ENCODE peak calls at places on chromosomes 1 and 21, in four cellular contexts. T is WTC11, Q is K562, M is HepG2. X is an unnamed sample.
A peak's percentile ranks its signal among the peaks of the same experiment; 100 is the strongest.

GRCh38 chr1:12697406-12697805 is 18.5 kb upstream of the AADACL3 start:
- DNase-seq in T (no peak), Q (no peak), M (no peak), X (no peak)

GRCh38 chr1:64539808-64540207 is 69.9 kb downstream of the CACHD1 start:
- DNase-seq in T (no peak), Q (no peak), M (no peak), X (no peak)

GRCh38 chr1:59173721-59174120 is 123.2 kb upstream of the FGGY start:
- DNase-seq in T (no peak), Q (no peak), M (no peak), X (no peak)

GRCh38 chr1:47758341-47759237 is 238.6 kb downstream of the TRABD2B start:
- DNase-seq in T (no peak), Q (no peak), M (no peak), X (no peak)

GRCh38 chr1:3031401-3032221 is 10.3 kb downstream of the ACTRT2 start:
- DNase-seq in T (no peak), Q (no peak), M (no peak), X (no peak)

GRCh38 chr21:14526199-14526598 is 19.9 kb downstream of the SAMSN1 start:
- DNase-seq in T (no peak), Q (no peak), M (no peak), X (no peak)

GRCh38 chr1:111399792-111400610 is 27.5 kb downstream of the OVGP1 start:
- DNase-seq in T (peak; percentile 37), Q (peak; percentile 46), M (peak; percentile 40), X (peak; percentile 15)

GRCh38 chr21:14754682-14755081 is 208.6 kb upstream of the SAMSN1 start:
- DNase-seq in T (no peak), Q (no peak), M (no peak), X (no peak)

GRCh38 chr1:201456499-201457309 is 12.3 kb downstream of the PHLDA3 start:
- DNase-seq in T (no peak), Q (peak; percentile 37), M (peak; percentile 65), X (no peak)
- TF ChIP-seq ETV6 in T (no peak), Q (no peak), M (no peak), X (no peak)

GRCh38 chr1:197222780-197223179 is 45.3 kb upstream of the CRB1 start:
- DNase-seq in T (no peak), Q (no peak), M (no peak), X (no peak)

GRCh38 chr1:197218857-197219256 is 49.2 kb upstream of the CRB1 start:
- DNase-seq in T (no peak), Q (no peak), M (no peak), X (no peak)

GRCh38 chr1:197222025-197222685 is 45.9 kb upstream of the CRB1 start:
- DNase-seq in T (no peak), Q (no peak), M (no peak), X (no peak)

DNA sequence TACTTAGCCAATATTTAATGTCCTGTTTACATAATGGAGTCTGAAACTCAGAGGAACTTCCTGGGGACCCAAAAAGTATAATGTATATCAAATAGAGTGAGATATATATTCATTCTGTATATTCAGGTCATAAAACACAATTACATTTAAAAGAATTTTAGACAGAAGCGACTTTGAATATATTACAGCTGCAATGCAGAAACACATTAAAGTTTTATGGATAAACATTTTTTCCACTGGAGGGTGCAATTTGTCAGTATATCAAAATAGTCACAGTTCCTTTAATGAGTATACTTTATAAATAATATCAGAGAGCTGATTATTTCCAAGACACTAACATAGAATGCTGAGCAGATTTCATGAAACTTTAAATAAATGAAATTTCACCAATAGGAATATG is 43.9 kb upstream of the CRB1 start:
- DNase-seq in T (no peak), Q (no peak), M (no peak), X (no peak)
- TF ChIP-seq CREM in T (no peak), Q (no peak), M (no peak), X (no peak)

DNA sequence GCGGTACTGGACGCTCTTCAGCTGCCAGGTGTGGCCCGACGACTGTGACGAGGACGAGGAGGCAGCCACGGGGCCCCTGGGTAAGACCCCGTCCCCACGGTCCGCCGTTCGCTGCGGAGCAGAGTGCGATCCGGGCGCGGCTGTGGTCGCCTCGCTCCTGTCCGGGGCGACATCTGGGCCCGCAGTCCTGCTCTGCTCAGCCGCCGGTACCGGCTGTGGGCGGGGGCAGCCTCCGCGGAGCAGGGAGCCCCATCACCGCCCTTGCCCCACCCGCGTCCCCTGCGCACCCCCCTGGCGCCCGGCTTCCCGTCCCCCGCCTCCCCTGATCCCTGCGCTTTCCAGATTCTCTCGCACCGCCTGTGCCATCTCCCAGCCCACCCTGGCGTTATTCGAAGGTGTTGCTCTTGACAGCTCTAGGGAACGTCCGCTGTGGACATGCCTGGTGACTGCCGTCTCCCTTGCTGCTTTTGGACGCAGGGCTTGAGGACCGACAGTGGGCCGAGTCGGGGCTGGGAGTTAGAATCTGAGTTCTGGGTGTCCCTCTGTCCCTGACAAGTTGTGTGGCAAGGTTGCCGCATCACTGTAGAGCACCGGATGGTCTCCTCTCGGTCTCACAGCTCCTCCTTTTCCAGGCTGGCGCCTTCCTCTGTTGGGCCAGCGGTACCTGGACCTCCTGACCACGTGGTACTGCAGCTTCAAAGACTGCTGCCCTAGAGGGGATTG is 599 bp downstream of the TOR3A start:
- DNase-seq in T (peak; percentile 42), Q (peak; percentile 82), M (peak; percentile 46), X (no peak)
- TF ChIP-seq ETV6 in T (no peak), Q (no peak), M (no peak), X (no peak)

GRCh38 chr1:43766818-43767525 is 59.6 kb downstream of the ST3GAL3 start:
- DNase-seq in T (peak; percentile 16), Q (no peak), M (no peak), X (peak; percentile 67)
- TF ChIP-seq CREM in T (no peak), Q (no peak), M (no peak), X (peak; percentile 9)

DNA sequence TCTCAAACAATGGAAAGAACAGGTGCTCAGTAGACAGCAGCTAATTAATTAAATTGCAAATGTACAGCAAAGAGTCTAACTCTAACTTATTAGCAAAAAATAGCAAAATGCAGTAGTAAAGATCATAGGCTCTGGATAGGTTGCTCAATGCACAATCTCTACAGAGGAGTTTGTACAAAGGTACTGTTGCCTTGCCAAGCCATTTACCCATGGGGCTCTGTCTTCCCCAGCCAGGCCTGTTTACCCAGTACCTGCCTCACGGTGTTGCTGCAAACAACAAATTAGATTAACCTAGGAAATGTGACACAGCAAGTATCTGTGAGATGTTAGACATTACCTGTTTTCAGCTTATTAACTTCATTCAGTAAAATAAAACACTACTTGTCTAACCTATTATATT is 222.0 kb downstream of the DENND1B start:
- DNase-seq in T (no peak), Q (no peak), M (no peak), X (no peak)
- TF ChIP-seq ETV6 in T (no peak), Q (no peak), M (no peak), X (no peak)

DNA sequence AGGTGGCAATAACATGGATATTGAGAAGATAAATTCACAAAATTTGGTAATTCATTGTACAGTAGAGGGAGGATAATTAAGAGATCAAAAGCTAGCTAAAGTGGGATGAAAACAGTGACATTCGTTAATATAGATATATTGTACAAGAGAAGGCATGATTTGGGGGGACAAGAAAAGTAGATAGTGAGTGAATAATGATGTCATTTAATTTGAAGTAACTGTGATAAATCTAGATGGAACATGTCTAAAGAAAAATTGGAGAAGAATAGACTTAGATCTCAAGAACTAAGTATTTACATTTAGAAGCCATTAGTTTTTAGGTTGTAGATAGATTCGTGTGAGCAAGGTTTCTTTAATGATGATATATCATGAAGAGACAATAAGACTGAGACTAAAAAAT is 594.0 kb upstream of the RGS18 start:
- DNase-seq in T (no peak), Q (no peak), M (no peak), X (no peak)
- TF ChIP-seq CREM in T (no peak), Q (no peak), M (no peak), X (no peak)

X was measured in GM12878.